ENCODE peak calls at places on chromosomes 4 and X, in four cellular contexts. I, V, T and N are unnamed samples.

GRCh38 chr4:109962401-109962800 is 49.7 kb downstream of the EGF start:
- DNase-seq in T (no peak), I (no peak), V (no peak), N (no peak)

GRCh38 chr4:120723986-120724385 is 198.5 kb downstream of the PRDM5 start:
- DNase-seq in V (no peak), I (no peak), T (no peak), N (no peak)

GRCh38 chr4:41933997-41934812 is 1.0 kb upstream of the TMEM33 start:
- DNase-seq in V (no peak), I (no peak), T (no peak), N (no peak)

GRCh38 chr4:140637836-140638235 is 69.1 kb upstream of the UCP1 start:
- DNase-seq in I (no peak), T (no peak), V (peak; percentile 22), N (peak; percentile 42)

GRCh38 chr4:80263541-80264351 is 2.7 kb upstream of the FGF5 start:
- DNase-seq in T (no peak), I (no peak), V (no peak), N (no peak)

GRCh38 chr4:153834901-153835300 is 46.0 kb upstream of the SFRP2 start:
- DNase-seq in T (peak; percentile 88), V (no peak), I (no peak), N (no peak)

GRCh38 chrX:1465261-1466231 is 12.8 kb upstream of the ASMTL start:
- DNase-seq in I (no peak), V (no peak), T (no peak), N (no peak)

GRCh38 chr4:71711044-71711984 is 72.6 kb downstream of the GC start:
- DNase-seq in V (no peak), I (no peak), T (no peak), N (no peak)

GRCh38 chr4:128686810-128687209 is 122.7 kb upstream of the JADE1 start:
- DNase-seq in I (no peak), T (no peak), V (no peak), N (no peak)

GRCh38 chr4:173573725-173574124 is 43.7 kb upstream of the HAND2 start:
- DNase-seq in V (no peak), T (no peak), I (no peak), N (no peak)

GRCh38 chrX:40908026-40908425 is 172.7 kb upstream of the MED14 start:
- DNase-seq in V (no peak), I (no peak), T (no peak), N (no peak)

GRCh38 chr4:168509786-168510185 is 12.9 kb downstream of the PALLD start:
- DNase-seq in T (no peak), V (peak; percentile 48), I (no peak), N (no peak)

GRCh38 chr4:85024671-85025070 is 58.2 kb upstream of the WDFY3 start:
- DNase-seq in I (no peak), T (no peak), V (no peak), N (no peak)

GRCh38 chr4:141853091-141853734 is 216.8 kb downstream of the IL15 start:
- DNase-seq in I (peak; percentile 23), T (no peak), V (no peak), N (no peak)

GRCh38 chr4:104063341-104063740 is 343.6 kb upstream of the TACR3 start:
- DNase-seq in I (no peak), V (no peak), T (no peak), N (no peak)

GRCh38 chrX:23901065-23901464 is 6.7 kb downstream of the APOO start:
- DNase-seq in T (no peak), I (no peak), V (no peak), N (no peak)

GRCh38 chr4:13912436-13912835 is 284.9 kb upstream of the BOD1L1 start:
- DNase-seq in V (no peak), T (no peak), I (no peak), N (no peak)

GRCh38 chrX:20967725-20968124 is 406.5 kb upstream of the CNKSR2 start:
- DNase-seq in I (no peak), T (no peak), V (no peak), N (no peak)

GRCh38 chr4:139022835-139023234 is 7.3 kb downstream of the NOCT start:
- DNase-seq in I (no peak), V (no peak), T (no peak), N (no peak)

GRCh38 chr4:30839583-30840520 is 119.7 kb downstream of the PCDH7 start:
- DNase-seq in I (no peak), T (no peak), V (no peak), N (no peak)

GRCh38 chrX:53795583-53795982 is 109.1 kb upstream of the HUWE1 start:
- DNase-seq in V (no peak), I (no peak), T (no peak), N (no peak)

GRCh38 chrX:119604778-119605177 is 1.4 kb downstream of the NKRF start:
- DNase-seq in V (no peak), I (no peak), T (no peak), N (no peak)

GRCh38 chrX:151396827-151397740 is at the start of gene VMA21:
- DNase-seq in T (peak; percentile 66), I (peak; percentile 92), V (peak; percentile 81), N (peak; percentile 89)
- H3K4me1 ChIP-seq in T (peaks cover 2% of the 10 kb centered on the region), I (no peaks in the 10 kb centered on the region), V (peaks cover 68% of the 10 kb centered on the region), N (no peaks in the 10 kb centered on the region)

DNA sequence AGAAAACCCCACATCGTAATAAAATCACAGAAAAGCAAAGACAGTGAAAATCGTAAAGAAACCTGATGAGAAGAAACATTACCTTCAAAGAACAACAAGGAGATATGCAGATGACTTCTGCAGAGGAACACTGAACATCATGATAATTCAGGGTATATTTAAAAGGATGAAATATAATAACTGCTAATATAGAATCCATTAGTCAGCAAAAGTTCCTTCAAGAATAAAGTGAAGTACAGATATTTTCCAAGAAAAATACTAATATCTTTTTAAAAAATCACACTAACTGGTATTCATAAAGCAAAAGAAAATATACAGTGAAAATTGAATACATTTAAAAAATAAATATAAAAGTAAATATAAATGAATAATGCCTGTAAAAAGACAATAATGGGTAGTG is 176.3 kb upstream of the VEGFC start:
- DNase-seq in I (no peak), V (no peak), T (no peak), N (no peak)
- H3K4me3 ChIP-seq in I (no peak overlapping the region), V (no peak overlapping the region), T (no peak overlapping the region), N (no peak overlapping the region)

DNA sequence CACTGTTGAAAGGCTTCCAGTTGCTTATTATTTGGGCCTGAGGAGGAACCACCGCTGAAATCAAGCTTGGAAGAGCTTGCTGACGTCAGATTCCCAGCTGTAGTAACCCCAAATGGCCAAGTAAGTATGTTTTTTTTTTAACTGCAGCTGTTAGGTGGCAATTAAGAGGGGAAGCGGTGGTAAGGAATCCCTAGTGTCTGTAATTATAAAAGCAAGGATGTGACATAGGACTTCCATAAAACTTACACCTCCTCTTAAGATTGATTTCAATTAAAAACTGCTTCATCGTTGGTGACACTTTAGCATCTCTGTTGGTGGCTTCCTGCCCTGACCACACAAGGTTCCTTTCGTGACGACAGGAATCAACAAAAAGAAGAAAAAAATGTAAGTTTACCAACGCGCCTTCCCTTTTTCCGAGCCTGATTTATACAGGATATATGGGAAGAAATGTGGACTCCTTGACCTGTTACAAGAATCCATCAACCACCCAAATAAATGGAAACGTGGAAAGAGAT is 908 bp downstream of the RELL1 start:
- DNase-seq in V (peak; percentile 80), I (no peak), T (no peak), N (no peak)
- H3K4me1 ChIP-seq in V (peaks cover 41% of the 10 kb centered on the region), I (no peaks in the 10 kb centered on the region), T (peaks cover 6% of the 10 kb centered on the region), N (no peaks in the 10 kb centered on the region)

GRCh38 chr4:8581094-8581861 is 1.1 kb downstream of the GPR78 start:
- DNase-seq in V (no peak), I (no peak), T (no peak), N (no peak)
- H3K4me3 ChIP-seq in V (no peak overlapping the region), I (no peak overlapping the region), T (peak overlapping the region; percentile 25), N (no peak overlapping the region)

DNA sequence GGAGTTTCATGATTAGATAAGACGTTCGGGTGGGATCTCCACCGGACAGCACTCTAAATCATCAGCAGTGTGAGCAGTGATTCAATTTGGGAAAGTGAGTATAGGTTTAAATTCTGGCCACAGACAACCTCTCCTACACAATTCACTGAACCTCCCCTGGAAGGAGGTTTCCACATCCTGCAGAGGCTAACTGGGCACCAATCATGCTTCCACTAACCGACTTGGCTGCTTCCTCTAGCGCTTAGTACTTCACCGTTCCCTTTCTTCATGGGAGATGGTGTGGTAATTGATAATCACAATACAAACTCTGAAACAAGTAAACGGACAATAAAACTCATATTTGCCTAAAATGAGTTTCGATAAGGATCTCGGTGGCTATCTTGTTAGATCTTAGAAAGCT is 5.5 kb downstream of the CXCL9 start:
- DNase-seq in T (no peak), I (no peak), V (no peak), N (no peak)
- H3K4me1 ChIP-seq in T (no peaks in the 10 kb centered on the region), I (no peaks in the 10 kb centered on the region), V (no peaks in the 10 kb centered on the region), N (no peaks in the 10 kb centered on the region)

GRCh38 chr4:3499710-3500109 is 32.5 kb downstream of the LRPAP1 start:
- DNase-seq in I (no peak), V (no peak), T (no peak), N (no peak)
- H3K4me3 ChIP-seq in I (no peak overlapping the region), V (no peak overlapping the region), T (no peak overlapping the region), N (no peak overlapping the region)

GRCh38 chrX:39760930-39761329 is 336.8 kb downstream of the BCOR start:
- DNase-seq in V (no peak), T (no peak), I (no peak), N (no peak)
- H3K4me1 ChIP-seq in V (peaks cover 7% of the 10 kb centered on the region), T (peaks cover 12% of the 10 kb centered on the region), I (peaks cover 6% of the 10 kb centered on the region), N (peaks cover 2% of the 10 kb centered on the region)

GRCh38 chrX:69614896-69615295 is 1.0 kb upstream of the EDA start:
- DNase-seq in T (no peak), V (no peak), I (no peak), N (peak; percentile 5)
- H3K4me3 ChIP-seq in T (no peak overlapping the region), V (no peak overlapping the region), I (no peak overlapping the region), N (peak overlapping the region; percentile 47)

DNA sequence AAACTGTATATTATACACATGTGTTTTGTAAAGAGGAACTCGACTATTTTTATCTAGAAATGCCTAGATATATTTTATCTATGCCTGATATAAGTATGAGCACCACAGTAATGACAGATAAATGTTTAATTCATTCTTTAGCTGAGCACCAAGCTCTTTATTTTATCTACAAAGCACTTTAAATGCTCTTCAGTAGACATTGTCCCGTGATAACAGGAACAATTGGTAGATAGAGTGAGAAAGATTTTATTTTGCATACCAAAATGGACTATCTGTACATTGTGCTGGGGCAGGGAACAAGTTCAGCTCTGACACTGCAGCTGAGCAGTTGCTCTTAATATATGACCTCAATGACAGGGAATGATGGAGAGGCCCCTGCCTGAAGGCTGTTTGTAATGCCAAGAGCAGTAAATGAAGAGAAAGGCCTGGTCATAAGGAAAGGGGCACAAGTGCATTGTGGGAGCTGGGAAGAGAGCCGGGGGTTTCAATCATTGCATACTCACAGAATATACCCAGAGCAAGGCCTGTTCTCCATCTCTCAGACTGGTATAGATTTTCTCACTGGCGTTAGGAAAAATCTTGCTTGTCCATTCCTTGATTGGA is 57.3 kb downstream of the SEPTIN11 start:
- DNase-seq in T (no peak), V (no peak), I (no peak), N (no peak)
- H3K4me1 ChIP-seq in T (peaks cover 9% of the 10 kb centered on the region), V (peaks cover 35% of the 10 kb centered on the region), I (peaks cover 8% of the 10 kb centered on the region), N (no peaks in the 10 kb centered on the region)